ENCODE peak calls at places on chromosome 13, in four cellular contexts. One of them, this sample, is unnamed.

GRCh38 chr13:28705734-28706133 is 13.0 kb downstream of the SLC46A3 start:
- DNase-seq in K562: no peak
- DNase-seq in GM12878: no peak
- DNase-seq in SK-N-SH: no peak
- DNase-seq in this sample: no peak

GRCh38 chr13:114101325-114101821 is 31.1 kb downstream of the RASA3 start:
- DNase-seq in GM12878: no peak
- DNase-seq in K562: no peak
- DNase-seq in SK-N-SH: peak
- DNase-seq in this sample: peak

GRCh38 chr13:40662866-40663265 is 3.6 kb downstream of the FOXO1 start:
- DNase-seq in GM12878: peak
- DNase-seq in K562: no peak
- DNase-seq in SK-N-SH: no peak
- DNase-seq in this sample: no peak

GRCh38 chr13:91174886-91175501 is 172.5 kb upstream of the MIR17HG start:
- DNase-seq in GM12878: no peak
- DNase-seq in SK-N-SH: no peak
- DNase-seq in K562: no peak
- DNase-seq in this sample: peak

GRCh38 chr13:20814224-20814910 is 40.6 kb upstream of the EEF1AKMT1 start:
- DNase-seq in GM12878: no peak
- DNase-seq in SK-N-SH: peak
- DNase-seq in K562: no peak
- DNase-seq in this sample: no peak

GRCh38 chr13:21568854-21569253 is 35.1 kb downstream of the MICU2 start:
- DNase-seq in K562: no peak
- DNase-seq in SK-N-SH: no peak
- DNase-seq in GM12878: no peak
- DNase-seq in this sample: no peak

GRCh38 chr13:80348750-80349149 is 7.8 kb upstream of the SPRY2 start:
- DNase-seq in K562: no peak
- DNase-seq in GM12878: no peak
- DNase-seq in SK-N-SH: no peak
- DNase-seq in this sample: no peak

GRCh38 chr13:98175823-98176222 is 1.2 kb downstream of the RNF113B start:
- DNase-seq in K562: no peak
- DNase-seq in SK-N-SH: no peak
- DNase-seq in GM12878: no peak
- DNase-seq in this sample: no peak

GRCh38 chr13:103031332-103031873 is 34.8 kb downstream of the SLC10A2 start:
- DNase-seq in K562: no peak
- DNase-seq in SK-N-SH: no peak
- DNase-seq in GM12878: peak
- DNase-seq in this sample: no peak

GRCh38 chr13:112731667-112732616 is 42.1 kb downstream of the ATP11A start:
- DNase-seq in SK-N-SH: no peak
- DNase-seq in GM12878: no peak
- DNase-seq in K562: no peak
- DNase-seq in this sample: no peak

GRCh38 chr13:31675521-31675953 is 63.8 kb upstream of the RXFP2 start:
- DNase-seq in SK-N-SH: peak
- DNase-seq in K562: no peak
- DNase-seq in GM12878: no peak
- DNase-seq in this sample: no peak

GRCh38 chr13:44759723-44760360 is 183.7 kb upstream of the TSC22D1 start:
- DNase-seq in GM12878: no peak
- DNase-seq in K562: no peak
- DNase-seq in SK-N-SH: no peak
- DNase-seq in this sample: no peak

GRCh38 chr13:79659161-79659560 is 178.2 kb downstream of the NDFIP2 start:
- DNase-seq in GM12878: no peak
- DNase-seq in K562: no peak
- DNase-seq in SK-N-SH: peak
- DNase-seq in this sample: no peak

GRCh38 chr13:112905619-112905989 is 63.4 kb upstream of the MCF2L start:
- DNase-seq in SK-N-SH: no peak
- DNase-seq in GM12878: no peak
- DNase-seq in K562: no peak
- DNase-seq in this sample: no peak

GRCh38 chr13:92656103-92656502 is 570.5 kb upstream of the GPC6 start:
- DNase-seq in GM12878: no peak
- DNase-seq in SK-N-SH: no peak
- DNase-seq in K562: no peak
- DNase-seq in this sample: no peak

GRCh38 chr13:30792257-30793000 is 57.1 kb downstream of the ALOX5AP start:
- DNase-seq in SK-N-SH: peak
- DNase-seq in K562: no peak
- DNase-seq in GM12878: no peak
- DNase-seq in this sample: no peak

GRCh38 chr13:112510002-112510780 is 77.8 kb downstream of the TUBGCP3 start:
- DNase-seq in GM12878: no peak
- DNase-seq in K562: peak
- DNase-seq in SK-N-SH: peak
- DNase-seq in this sample: peak

GRCh38 chr13:49248433-49249002 is 793 bp downstream of the CDADC1 start:
- DNase-seq in K562: no peak
- DNase-seq in SK-N-SH: peak
- DNase-seq in GM12878: no peak
- DNase-seq in this sample: no peak

GRCh38 chr13:73268306-73268705 is 209.5 kb downstream of the KLF5 start:
- DNase-seq in K562: no peak
- DNase-seq in SK-N-SH: no peak
- DNase-seq in GM12878: no peak
- DNase-seq in this sample: no peak

GRCh38 chr13:113143466-113144254 is 14.8 kb upstream of the PROZ start:
- DNase-seq in SK-N-SH: no peak
- DNase-seq in K562: no peak
- DNase-seq in GM12878: no peak
- DNase-seq in this sample: no peak

GRCh38 chr13:37531054-37531453 is 67.5 kb downstream of the POSTN start:
- DNase-seq in GM12878: no peak
- DNase-seq in SK-N-SH: no peak
- DNase-seq in K562: no peak
- DNase-seq in this sample: no peak

GRCh38 chr13:44165895-44166496 is 207.6 kb upstream of the SERP2 start:
- DNase-seq in SK-N-SH: no peak
- DNase-seq in K562: no peak
- DNase-seq in GM12878: no peak
- DNase-seq in this sample: no peak

GRCh38 chr13:113112893-113113845 is 7.6 kb downstream of the F7 start:
- DNase-seq in K562: no peak
- DNase-seq in SK-N-SH: no peak
- DNase-seq in GM12878: no peak
- DNase-seq in this sample: no peak

GRCh38 chr13:98512774-98513327 is 64.1 kb downstream of the STK24 start:
- DNase-seq in SK-N-SH: no peak
- DNase-seq in GM12878: no peak
- DNase-seq in K562: no peak
- DNase-seq in this sample: no peak

GRCh38 chr13:46210362-46211083 is 1.2 kb upstream of the LRRC63 start:
- DNase-seq in SK-N-SH: no peak
- DNase-seq in K562: no peak
- DNase-seq in GM12878: no peak
- DNase-seq in this sample: no peak

GRCh38 chr13:97122381-97122996 is 99.6 kb upstream of the MBNL2 start:
- DNase-seq in K562: no peak
- DNase-seq in SK-N-SH: no peak
- DNase-seq in GM12878: no peak
- DNase-seq in this sample: no peak

GRCh38 chr13:65932587-65933239 is 1297.4 kb downstream of the PCDH9 start:
- DNase-seq in K562: no peak
- DNase-seq in SK-N-SH: no peak
- DNase-seq in GM12878: no peak
- DNase-seq in this sample: no peak

GRCh38 chr13:65932013-65932412 is 1298.1 kb downstream of the PCDH9 start:
- DNase-seq in SK-N-SH: no peak
- DNase-seq in GM12878: no peak
- DNase-seq in K562: no peak
- DNase-seq in this sample: no peak

GRCh38 chr13:65929436-65929835 is 1300.7 kb downstream of the PCDH9 start:
- DNase-seq in GM12878: no peak
- DNase-seq in SK-N-SH: no peak
- DNase-seq in K562: no peak
- DNase-seq in this sample: no peak

GRCh38 chr13:65921933-65922332 is 1308.2 kb downstream of the PCDH9 start:
- DNase-seq in SK-N-SH: no peak
- DNase-seq in K562: no peak
- DNase-seq in GM12878: no peak
- DNase-seq in this sample: no peak

GRCh38 chr13:65926750-65927171 is 1303.4 kb downstream of the PCDH9 start:
- DNase-seq in GM12878: no peak
- DNase-seq in SK-N-SH: no peak
- DNase-seq in K562: peak
- DNase-seq in this sample: peak
- TF ChIP-seq USF1 in GM12878: no peak
- TF ChIP-seq USF1 in SK-N-SH: no peak
- TF ChIP-seq USF1 in K562: no peak
- TF ChIP-seq USF1 in this sample: no peak

GRCh38 chr13:23619073-23619855 is 49.1 kb downstream of the TNFRSF19 start:
- DNase-seq in K562: no peak
- DNase-seq in SK-N-SH: no peak
- DNase-seq in GM12878: no peak
- DNase-seq in this sample: no peak
- TF ChIP-seq USF1 in K562: no peak
- TF ChIP-seq USF1 in SK-N-SH: no peak
- TF ChIP-seq USF1 in GM12878: no peak
- TF ChIP-seq USF1 in this sample: no peak

DNA sequence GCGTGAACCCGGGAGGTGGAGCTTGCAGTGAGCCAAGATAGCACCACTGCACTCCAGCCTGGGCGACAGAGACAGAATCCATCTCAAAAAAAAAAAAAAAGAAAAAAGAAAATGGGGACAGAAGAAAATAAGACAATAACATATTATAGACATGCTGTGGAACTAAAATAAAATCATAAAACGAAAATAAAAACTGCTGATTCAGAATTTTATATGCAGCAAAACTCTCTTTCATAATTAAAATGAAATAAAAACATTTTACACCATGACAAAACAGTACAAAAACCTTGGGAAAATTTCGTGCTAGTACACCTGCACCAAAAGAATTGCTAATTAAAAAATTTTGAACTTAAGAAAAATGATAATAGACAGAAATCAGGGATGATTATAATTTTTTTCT is 2245.1 kb downstream of the PCDH9 start:
- DNase-seq in SK-N-SH: no peak
- DNase-seq in K562: no peak
- DNase-seq in GM12878: no peak
- DNase-seq in this sample: no peak
- TF ChIP-seq USF1 in SK-N-SH: no peak
- TF ChIP-seq USF1 in K562: no peak
- TF ChIP-seq USF1 in GM12878: no peak
- TF ChIP-seq USF1 in this sample: no peak

GRCh38 chr13:75486654-75487053 is 4.7 kb upstream of the TBC1D4 start:
- DNase-seq in K562: no peak
- DNase-seq in SK-N-SH: no peak
- DNase-seq in GM12878: no peak
- DNase-seq in this sample: no peak

GRCh38 chr13:75492389-75492788 is 10.4 kb upstream of the TBC1D4 start:
- DNase-seq in GM12878: no peak
- DNase-seq in SK-N-SH: no peak
- DNase-seq in K562: no peak
- DNase-seq in this sample: no peak

GRCh38 chr13:75486146-75486545 is 4.2 kb upstream of the TBC1D4 start:
- DNase-seq in GM12878: no peak
- DNase-seq in K562: no peak
- DNase-seq in SK-N-SH: no peak
- DNase-seq in this sample: no peak

GRCh38 chr13:75493156-75493555 is 11.2 kb upstream of the TBC1D4 start:
- DNase-seq in K562: no peak
- DNase-seq in SK-N-SH: no peak
- DNase-seq in GM12878: no peak
- DNase-seq in this sample: no peak

DNA sequence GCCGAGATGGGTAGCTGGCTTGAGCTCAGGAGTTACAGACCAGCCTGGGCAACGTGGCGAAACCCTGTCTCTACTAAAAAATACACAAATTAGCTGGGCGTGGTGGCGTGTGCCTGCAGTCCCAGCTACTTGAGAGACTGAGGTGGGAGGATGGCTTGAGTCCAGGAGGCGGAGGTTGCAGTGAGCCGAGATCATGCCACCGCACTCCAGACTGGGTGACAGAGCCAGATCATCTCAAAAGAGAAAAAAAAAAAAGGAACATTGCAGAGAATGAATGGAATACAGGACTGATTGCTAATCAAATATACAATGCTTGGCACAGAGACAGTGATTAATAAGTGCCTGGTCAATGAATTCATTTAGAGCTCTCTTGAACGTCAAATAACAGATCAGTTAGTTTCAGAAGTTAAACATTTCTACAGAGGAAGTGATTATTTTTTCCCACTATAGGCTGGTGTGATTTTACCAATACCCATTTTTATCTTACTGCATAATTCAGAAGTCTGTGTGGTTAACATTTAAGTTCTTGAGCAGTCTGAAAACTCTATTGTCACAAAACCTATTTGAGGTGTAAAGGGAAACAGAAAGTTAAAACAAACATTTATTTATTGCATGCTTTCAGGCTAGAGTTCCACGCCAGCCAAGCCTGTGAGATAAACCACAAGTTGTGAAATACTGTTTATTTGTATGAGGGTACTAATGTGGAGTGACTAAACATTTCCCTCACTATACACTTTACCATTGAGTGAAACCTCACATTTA is 7.7 kb upstream of the TBC1D4 start:
- DNase-seq in GM12878: peak
- DNase-seq in SK-N-SH: no peak
- DNase-seq in K562: no peak
- DNase-seq in this sample: no peak
- TF ChIP-seq USF1 in GM12878: no peak
- TF ChIP-seq USF1 in SK-N-SH: no peak
- TF ChIP-seq USF1 in K562: no peak
- TF ChIP-seq USF1 in this sample: no peak

DNA sequence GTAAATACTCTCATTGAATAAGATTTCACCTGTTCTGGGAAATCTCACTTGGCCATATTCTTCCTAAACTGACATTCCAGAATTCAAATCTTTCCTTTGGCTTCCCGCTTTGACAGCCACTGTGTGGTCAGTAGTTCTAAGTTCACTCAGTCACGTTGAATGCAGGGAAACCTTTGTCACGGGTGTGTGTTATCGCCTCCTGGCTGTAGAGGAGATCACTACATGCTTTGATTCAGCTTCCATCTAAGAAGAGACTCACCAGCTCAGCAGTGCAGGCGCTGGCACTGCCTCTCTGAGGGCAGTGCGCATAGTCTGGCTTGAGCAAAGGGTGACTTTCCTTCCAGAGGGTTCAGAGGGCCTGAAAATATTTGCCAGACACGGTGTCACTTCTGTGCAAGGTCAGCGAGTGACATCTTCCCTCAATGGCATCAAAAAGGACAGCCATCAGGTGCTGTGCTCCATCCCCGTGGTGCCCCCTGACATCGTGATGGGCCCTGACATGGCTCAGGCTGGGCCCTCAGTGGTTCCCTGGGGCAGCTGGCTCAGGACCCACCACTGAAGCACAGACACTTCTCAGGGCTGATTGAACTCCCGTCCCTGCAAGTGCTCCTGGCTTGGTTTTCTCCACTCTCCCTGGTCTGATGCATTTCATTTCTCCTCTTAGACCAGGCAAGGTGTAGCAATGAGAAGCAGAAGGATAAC is 635.4 kb upstream of the ARGLU1 start:
- DNase-seq in GM12878: no peak
- DNase-seq in SK-N-SH: peak
- DNase-seq in K562: no peak
- DNase-seq in this sample: peak
- TF ChIP-seq USF1 in GM12878: no peak
- TF ChIP-seq USF1 in SK-N-SH: no peak
- TF ChIP-seq USF1 in K562: no peak
- TF ChIP-seq USF1 in this sample: no peak

This sample was measured in WTC11.